ENCODE peak calls at places on chromosomes 11 and 22, in ten cellular contexts. Z is IMR-90, C is erythroblast, M is A549, R is Peyer's patch, D is body of pancreas, V is endothelial cell of umbilical vein, N is breast epithelium, L is adrenal gland, G is NB4. J is an unnamed sample.

GRCh38 chr11:92527467-92527866 is 302.8 kb downstream of the FAT3 start:
- DNase-seq in G (no peak), D (no peak), L (no peak), V (no peak), R (no peak), N (no peak), C (no peak), M (no peak), Z (no peak), J (no peak)

GRCh38 chr11:118916842-118917388 is 8.8 kb downstream of the BCL9L start:
- DNase-seq in V (no peak), N (no peak), L (peak; percentile 81), C (no peak), G (no peak), R (no peak), M (no peak), Z (peak; percentile 75), D (peak; percentile 80), J (no peak)

GRCh38 chr11:94728541-94728940 is 39.6 kb upstream of the AMOTL1 start:
- DNase-seq in R (no peak), L (no peak), C (no peak), V (no peak), M (no peak), Z (no peak), D (no peak), G (no peak), N (no peak), J (no peak)

GRCh38 chr11:26700536-26701235 is 21.2 kb downstream of the SLC5A12 start:
- DNase-seq in Z (no peak), N (no peak), R (no peak), M (no peak), C (no peak), V (no peak), L (no peak), D (no peak), G (no peak), J (no peak)

GRCh38 chr11:73585834-73586575 is 11.9 kb downstream of the FAM168A start:
- DNase-seq in Z (peak; percentile 90), G (no peak), M (no peak), N (no peak), D (no peak), L (no peak), R (no peak), C (no peak), V (no peak), J (no peak)

GRCh38 chr22:40624770-40625169 is 11.7 kb downstream of the MRTFA start:
- DNase-seq in D (no peak), Z (no peak), N (no peak), L (no peak), C (no peak), M (no peak), R (no peak), G (no peak), V (no peak), J (no peak)

GRCh38 chr22:50732681-50733080 is 5.3 kb upstream of the ACR start:
- DNase-seq in C (no peak), N (no peak), G (no peak), M (no peak), R (peak; percentile 8), L (peak; percentile 4), D (no peak), Z (no peak), V (no peak), J (no peak)

GRCh38 chr22:37470087-37470445 is 16.1 kb downstream of the MFNG start:
- DNase-seq in M (no peak), L (no peak), Z (no peak), V (no peak), G (no peak), C (no peak), R (no peak), D (no peak), N (no peak), J (no peak)

GRCh38 chr11:83681045-83681781 is 395.0 kb upstream of the CCDC90B start:
- DNase-seq in G (no peak), C (no peak), V (no peak), L (no peak), N (no peak), D (no peak), Z (no peak), R (no peak), M (no peak), J (no peak)

GRCh38 chr11:44949160-44950035 is 1.3 kb downstream of the TP53I11 start:
- DNase-seq in M (peak; percentile 58), L (no peak), D (peak; percentile 33), C (no peak), R (peak; percentile 47), Z (peak; percentile 42), G (peak; percentile 78), V (peak; percentile 58), N (no peak), J (no peak)

GRCh38 chr22:22168941-22169867 is 75.4 kb upstream of the VPREB1 start:
- DNase-seq in R (no peak), V (no peak), N (no peak), Z (no peak), D (no peak), L (no peak), M (no peak), C (no peak), G (no peak), J (no peak)

GRCh38 chr11:24773326-24773725 is 276.5 kb downstream of the LUZP2 start:
- DNase-seq in L (no peak), G (no peak), M (no peak), C (no peak), V (no peak), D (no peak), Z (no peak), R (no peak), N (no peak), J (no peak)

GRCh38 chr11:45180158-45180887 is 33.9 kb downstream of the PRDM11 start:
- DNase-seq in G (peak; percentile 82), D (peak; percentile 77), Z (no peak), N (peak; percentile 44), L (peak; percentile 68), M (peak; percentile 76), C (peak; percentile 77), V (peak; percentile 40), R (peak; percentile 26), J (no peak)

GRCh38 chr22:44445307-44445680 is 52.7 kb downstream of the RTL6 start:
- DNase-seq in L (no peak), D (no peak), V (no peak), C (no peak), N (no peak), R (no peak), M (no peak), Z (no peak), G (no peak), J (no peak)

GRCh38 chr22:24805790-24806662 is at the start of gene SGSM1:
- DNase-seq in R (peak; percentile 58), D (peak; percentile 89), N (peak; percentile 46), Z (peak; percentile 27), G (peak; percentile 30), M (peak; percentile 66), V (peak; percentile 54), L (peak; percentile 84), C (peak; percentile 82), J (peak; percentile 79)
- TF ChIP-seq POLR2A in R (peak; percentile 40), D (peak; percentile 67), N (no peak), Z (no peak), G (no peak), M (peak; percentile 38), V (no peak), L (peak; percentile 44), C (peak; percentile 14), J (no peak)

GRCh38 chr11:64224891-64225607 is 937 bp downstream of the TRPT1 start:
- DNase-seq in Z (no peak), R (no peak), L (peak; percentile 48), D (no peak), C (no peak), V (no peak), M (no peak), G (peak; percentile 49), N (no peak), J (no peak)

GRCh38 chr11:64226507-64227051 is 505 bp downstream of the NUDT22 start:
- DNase-seq in R (peak; percentile 85), L (peak; percentile 64), C (peak; percentile 71), D (peak; percentile 79), G (peak; percentile 55), V (no peak), M (no peak), Z (no peak), N (no peak), J (peak; percentile 77)

GRCh38 chr11:64224151-64224890 is 1.7 kb downstream of the TRPT1 start:
- DNase-seq in D (no peak), M (no peak), N (no peak), L (peak; percentile 29), R (no peak), V (no peak), G (no peak), C (no peak), Z (no peak), J (no peak)

GRCh38 chr11:64227405-64227956 is 1.4 kb downstream of the NUDT22 start:
- DNase-seq in C (no peak), M (no peak), N (no peak), G (no peak), D (peak; percentile 75), R (no peak), Z (no peak), L (no peak), V (no peak), J (no peak)

GRCh38 chr11:64225608-64226506 is at the start of the genes NUDT22 and TRPT1:
- DNase-seq in N (peak; percentile 83), C (peak; percentile 87), M (peak; percentile 90), R (peak; percentile 92), V (peak; percentile 83), D (peak; percentile 93), G (peak; percentile 94), Z (peak; percentile 66), L (peak; percentile 89), J (peak; percentile 96)
- TF ChIP-seq POLR2A in N (peak; percentile 88), C (peak; percentile 75), M (peak; percentile 67), R (peak; percentile 91), V (peak; percentile 90), D (peak; percentile 66), G (peak; percentile 77), Z (peak; percentile 49), L (peak; percentile 44), J (peak; percentile 77)

DNA sequence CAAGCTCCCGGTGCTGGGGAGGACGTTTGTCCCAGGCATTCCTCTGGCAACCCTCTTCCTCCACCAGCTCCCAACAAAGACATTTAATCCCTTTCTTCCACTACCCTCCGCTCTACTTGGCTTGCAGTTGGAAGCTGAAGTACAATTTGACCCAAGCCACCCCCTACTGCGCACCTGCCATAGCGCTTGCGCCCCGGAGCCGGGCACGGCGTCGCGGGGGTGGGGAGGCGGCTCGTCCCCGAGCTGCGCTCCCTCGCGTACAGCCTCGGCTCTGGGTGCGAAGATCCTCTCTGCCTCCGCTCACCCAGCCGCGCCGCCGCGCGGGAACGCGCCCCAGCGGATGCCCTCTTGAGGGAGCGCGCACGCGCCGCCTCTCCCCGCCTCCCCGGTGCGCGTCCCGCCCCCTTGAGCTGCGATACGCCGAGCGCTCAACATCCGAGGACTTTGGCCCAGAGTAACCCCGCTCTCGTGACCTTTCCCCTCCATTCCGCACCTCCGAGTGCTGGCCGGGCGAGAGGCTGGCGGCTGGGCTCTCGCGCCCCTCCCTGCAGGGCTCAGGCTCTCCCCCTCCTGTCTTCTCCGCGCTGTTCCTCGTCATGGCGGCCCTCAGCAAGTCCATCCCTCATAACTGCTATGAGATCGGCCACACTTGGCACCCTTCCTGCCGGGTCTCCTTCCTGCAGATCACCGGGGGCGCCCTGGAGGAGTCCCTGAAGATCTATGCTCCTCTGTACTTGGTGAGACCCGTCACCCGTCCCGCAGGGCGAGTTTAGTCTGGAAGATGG is at the start of gene TMEM135:
- DNase-seq in C (peak; percentile 97), L (peak; percentile 95), V (peak; percentile 94), N (peak; percentile 76), D (peak; percentile 91), Z (peak; percentile 83), R (peak; percentile 89), M (peak; percentile 96), G (peak; percentile 98), J (peak; percentile 94)
- TF ChIP-seq POLR2A in C (peak; percentile 91), L (peak; percentile 67), V (peak; percentile 93), N (no peak), D (peak; percentile 58), Z (no peak), R (peak; percentile 54), M (peak; percentile 62), G (peak; percentile 66), J (peak; percentile 72)

GRCh38 chr22:31618057-31618456 is 44.0 kb downstream of the PISD start:
- DNase-seq in L (no peak), M (no peak), D (no peak), R (no peak), V (no peak), G (no peak), Z (no peak), C (no peak), N (no peak), J (no peak)
- TF ChIP-seq POLR2A in L (no peak), M (no peak), D (no peak), R (no peak), V (no peak), G (no peak), Z (no peak), C (peak; percentile 23), N (no peak), J (no peak)